ENCODE peak calls at places on chromosome 6, in four cellular contexts. One of them, this sample, is unnamed.

GRCh38 chr6:55101157-55101556 is 73.2 kb upstream of the HCRTR2 start:
- DNase-seq in WTC11: no peak
- DNase-seq in K562: no peak
- DNase-seq in GM12878: no peak
- DNase-seq in this sample: no peak

GRCh38 chr6:36838896-36839818 is at the start of gene CPNE5:
- DNase-seq in WTC11: peak
- DNase-seq in K562: no peak
- DNase-seq in GM12878: no peak
- DNase-seq in this sample: no peak

GRCh38 chr6:105274678-105275077 is 94.9 kb upstream of the POPDC3 start:
- DNase-seq in WTC11: no peak
- DNase-seq in K562: no peak
- DNase-seq in GM12878: no peak
- DNase-seq in this sample: no peak

GRCh38 chr6:135675862-135676261 is 175.6 kb upstream of the PDE7B start:
- DNase-seq in WTC11: peak
- DNase-seq in K562: peak
- DNase-seq in GM12878: peak
- DNase-seq in this sample: peak

GRCh38 chr6:47630587-47630986 is 67.8 kb upstream of the ADGRF4 start:
- DNase-seq in WTC11: no peak
- DNase-seq in K562: no peak
- DNase-seq in GM12878: no peak
- DNase-seq in this sample: no peak

GRCh38 chr6:138571585-138572199 is 72.4 kb upstream of the NHSL1 start:
- DNase-seq in WTC11: no peak
- DNase-seq in K562: no peak
- DNase-seq in GM12878: no peak
- DNase-seq in this sample: no peak

GRCh38 chr6:139931746-139932145 is 557.3 kb upstream of the CITED2 start:
- DNase-seq in WTC11: no peak
- DNase-seq in K562: no peak
- DNase-seq in GM12878: no peak
- DNase-seq in this sample: no peak

GRCh38 chr6:165052561-165053500 is 256.6 kb downstream of the C6orf118 start:
- DNase-seq in WTC11: no peak
- DNase-seq in K562: no peak
- DNase-seq in GM12878: no peak
- DNase-seq in this sample: no peak

GRCh38 chr6:166476634-166477215 is 94.0 kb upstream of the MPC1 start:
- DNase-seq in WTC11: no peak
- DNase-seq in K562: no peak
- DNase-seq in GM12878: no peak
- DNase-seq in this sample: no peak

GRCh38 chr6:132684998-132685397 is 26.0 kb upstream of the TAAR1 start:
- DNase-seq in WTC11: no peak
- DNase-seq in K562: no peak
- DNase-seq in GM12878: no peak
- DNase-seq in this sample: no peak
- TF ChIP-seq ETV6 in WTC11: no peak
- TF ChIP-seq ETV6 in K562: no peak
- TF ChIP-seq ETV6 in GM12878: no peak
- TF ChIP-seq ETV6 in this sample: no peak

GRCh38 chr6:144264270-144265060 is 20.7 kb upstream of the UTRN start:
- DNase-seq in WTC11: no peak
- DNase-seq in K562: no peak
- DNase-seq in GM12878: no peak
- DNase-seq in this sample: peak

GRCh38 chr6:144262470-144263369 is 22.4 kb upstream of the UTRN start:
- DNase-seq in WTC11: peak
- DNase-seq in K562: no peak
- DNase-seq in GM12878: no peak
- DNase-seq in this sample: no peak

GRCh38 chr6:144265390-144265789 is 19.7 kb upstream of the UTRN start:
- DNase-seq in WTC11: peak
- DNase-seq in K562: no peak
- DNase-seq in GM12878: peak
- DNase-seq in this sample: peak

GRCh38 chr6:144265061-144265357 is 20.1 kb upstream of the UTRN start:
- DNase-seq in WTC11: no peak
- DNase-seq in K562: no peak
- DNase-seq in GM12878: no peak
- DNase-seq in this sample: peak

GRCh38 chr6:144263786-144264185 is 21.3 kb upstream of the UTRN start:
- DNase-seq in WTC11: no peak
- DNase-seq in K562: no peak
- DNase-seq in GM12878: no peak
- DNase-seq in this sample: no peak
- TF ChIP-seq ETV6 in WTC11: no peak
- TF ChIP-seq ETV6 in K562: no peak
- TF ChIP-seq ETV6 in GM12878: no peak
- TF ChIP-seq ETV6 in this sample: no peak

DNA sequence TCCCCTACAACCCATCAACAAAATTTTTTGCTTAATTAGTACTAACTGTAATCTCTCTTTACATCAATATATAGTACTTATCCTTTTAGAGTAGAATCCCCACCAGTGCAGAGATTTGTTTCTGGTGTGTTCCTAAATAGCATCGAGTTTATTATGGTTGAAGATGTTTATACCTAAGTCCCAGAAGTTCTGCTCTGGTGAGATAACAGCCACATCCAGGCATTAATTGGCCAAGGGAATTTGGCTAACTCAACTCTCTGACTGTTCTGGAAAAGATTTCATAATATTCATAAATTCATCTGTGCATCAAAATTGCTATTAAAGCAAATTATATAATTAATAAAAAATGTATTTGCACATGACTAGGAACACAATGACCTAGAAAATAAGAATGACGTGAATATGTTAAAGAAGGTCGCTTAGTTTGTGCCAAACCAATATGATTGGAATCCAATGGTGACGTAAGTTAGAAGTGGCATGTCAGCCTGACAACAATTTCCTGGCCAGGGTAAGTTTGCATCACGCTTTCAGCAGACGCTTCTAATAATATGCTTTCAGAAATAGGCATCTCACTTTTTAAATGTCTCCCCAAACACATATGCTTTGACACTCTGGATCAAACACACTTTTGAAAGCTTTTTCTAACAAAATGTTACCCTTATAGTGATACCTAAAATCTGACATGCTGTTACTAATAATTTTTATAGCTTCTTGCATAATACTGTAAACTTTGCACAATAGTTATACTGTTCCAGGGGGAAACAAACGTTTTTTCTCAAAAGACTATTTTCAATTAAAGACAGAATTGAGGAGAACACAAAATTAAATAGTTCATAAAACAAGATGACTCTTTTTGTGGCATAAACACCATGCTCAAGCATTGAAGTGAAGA is 236.7 kb downstream of the TENT5A start:
- DNase-seq in WTC11: no peak
- DNase-seq in K562: no peak
- DNase-seq in GM12878: no peak
- DNase-seq in this sample: no peak
- TF ChIP-seq ETV6 in WTC11: no peak
- TF ChIP-seq ETV6 in K562: no peak
- TF ChIP-seq ETV6 in GM12878: no peak
- TF ChIP-seq ETV6 in this sample: no peak

DNA sequence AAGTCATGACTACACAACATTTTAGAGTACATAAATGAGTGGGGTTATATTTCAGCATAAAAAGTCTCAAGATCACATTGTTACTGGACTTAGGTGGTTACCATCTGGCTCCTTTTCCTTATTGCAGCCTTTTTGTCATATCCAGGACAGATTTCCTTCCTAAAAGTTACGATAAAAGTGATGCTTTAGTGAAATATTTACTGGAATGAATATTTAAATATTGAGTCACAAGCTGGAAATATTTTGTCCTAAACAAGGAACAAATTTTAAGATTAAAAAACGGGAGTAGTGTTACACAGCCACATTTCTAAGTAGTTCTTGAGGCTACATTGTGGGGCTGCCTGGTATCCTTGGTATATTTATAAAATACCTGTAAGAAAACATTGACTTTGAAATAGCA is 52.2 kb downstream of the CDC40 start:
- DNase-seq in WTC11: no peak
- DNase-seq in K562: no peak
- DNase-seq in GM12878: no peak
- DNase-seq in this sample: no peak
- TF ChIP-seq ETV6 in WTC11: no peak
- TF ChIP-seq ETV6 in K562: no peak
- TF ChIP-seq ETV6 in GM12878: no peak
- TF ChIP-seq ETV6 in this sample: no peak

DNA sequence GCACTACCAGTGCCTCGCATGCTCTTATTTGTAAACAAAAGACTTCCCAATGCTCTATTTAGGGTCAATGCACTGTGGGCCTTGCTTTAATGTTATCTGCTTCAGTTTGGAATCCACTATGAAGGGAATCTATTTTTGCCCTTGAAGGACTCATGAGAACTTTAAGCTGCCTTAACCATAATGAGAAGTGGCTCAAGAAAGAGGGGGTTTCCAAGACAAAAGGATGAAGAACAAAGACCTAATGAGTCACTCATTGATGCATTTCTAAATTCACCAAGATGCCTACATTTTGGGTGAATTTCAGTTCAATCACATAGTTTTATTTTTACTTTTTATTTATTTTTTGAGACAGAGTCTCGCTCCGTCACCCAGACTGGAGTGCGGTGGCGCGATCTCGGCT is 228.2 kb downstream of the LY86 start:
- DNase-seq in WTC11: no peak
- DNase-seq in K562: no peak
- DNase-seq in GM12878: no peak
- DNase-seq in this sample: no peak
- TF ChIP-seq ETV6 in WTC11: no peak
- TF ChIP-seq ETV6 in K562: no peak
- TF ChIP-seq ETV6 in GM12878: no peak
- TF ChIP-seq ETV6 in this sample: no peak

GRCh38 chr6:170254315-170255213 is 36.3 kb downstream of the DLL1 start:
- DNase-seq in WTC11: no peak
- DNase-seq in K562: no peak
- DNase-seq in GM12878: no peak
- DNase-seq in this sample: no peak

GRCh38 chr6:170256641-170257040 is 34.2 kb downstream of the DLL1 start:
- DNase-seq in WTC11: no peak
- DNase-seq in K562: no peak
- DNase-seq in GM12878: no peak
- DNase-seq in this sample: no peak

GRCh38 chr6:170257376-170257775 is 33.5 kb downstream of the DLL1 start:
- DNase-seq in WTC11: no peak
- DNase-seq in K562: no peak
- DNase-seq in GM12878: no peak
- DNase-seq in this sample: no peak

GRCh38 chr6:170253910-170254269 is 37.0 kb downstream of the DLL1 start:
- DNase-seq in WTC11: no peak
- DNase-seq in K562: no peak
- DNase-seq in GM12878: no peak
- DNase-seq in this sample: no peak

GRCh38 chr6:170255426-170256125 is 35.3 kb downstream of the DLL1 start:
- DNase-seq in WTC11: no peak
- DNase-seq in K562: no peak
- DNase-seq in GM12878: no peak
- DNase-seq in this sample: no peak
- TF ChIP-seq ETV6 in WTC11: no peak
- TF ChIP-seq ETV6 in K562: no peak
- TF ChIP-seq ETV6 in GM12878: no peak
- TF ChIP-seq ETV6 in this sample: no peak